ENCODE peak calls at places on chromosomes 11 and 22, in nine cellular contexts. K is glutamatergic neuron; R is fibroblast of mammary gland; U is activated T-helper 9 cell treated with anti-CD3 and anti-CD28 coated beads, Interleukin-2, amount 50 U/mL, for 16 hours; L is SW480; Y is stimulated activated CD8-positive, alpha-beta memory T cell treated with anti-CD3 and anti-CD28 coated beads, Interleukin-4, amount 100 ng/mL, for 24 hours; W is cerebellum; V is NB4; P is activated CD8-positive, alpha-beta memory T cell treated with anti-CD3 and anti-CD28 coated beads, Interleukin-2, amount 50 U/mL, for 48 hours. J is an unnamed sample.

GRCh38 chr11:44627911-44628729 is 62.7 kb downstream of the CD82 start:
- DNase-seq in V (no peak), U (no peak), R (no peak), K (no peak), P (peak; percentile 52), Y (no peak), L (no peak), W (peak; percentile 95), J (no peak)

GRCh38 chr22:41551882-41552582 is 7.8 kb upstream of the POLR3H start:
- DNase-seq in Y (no peak), L (no peak), K (no peak), V (no peak), W (peak; percentile 87), R (no peak), U (no peak), P (no peak), J (no peak)

GRCh38 chr11:2549491-2549875 is 104.7 kb downstream of the KCNQ1 start:
- DNase-seq in Y (no peak), V (no peak), R (no peak), L (no peak), K (peak; percentile 7), W (no peak), P (no peak), U (no peak), J (no peak)

GRCh38 chr11:105220175-105220574 is 80.6 kb upstream of the CARD18 start:
- DNase-seq in V (peak; percentile 55), K (no peak), W (no peak), L (no peak), U (no peak), R (no peak), Y (no peak), P (no peak), J (no peak)

GRCh38 chr22:38068641-38069371 is 11.6 kb downstream of the PICK1 start:
- DNase-seq in V (no peak), Y (no peak), K (no peak), R (no peak), L (no peak), P (no peak), W (no peak), U (no peak), J (no peak)

GRCh38 chr11:134503104-134503503 is 91.1 kb upstream of the B3GAT1 start:
- DNase-seq in W (no peak), R (no peak), P (no peak), V (no peak), K (no peak), U (no peak), L (no peak), Y (no peak), J (no peak)

GRCh38 chr11:123231263-123231662 is 36.2 kb upstream of the CLMP start:
- DNase-seq in W (no peak), L (no peak), V (no peak), R (peak; percentile 84), P (no peak), Y (no peak), K (no peak), U (no peak), J (no peak)

GRCh38 chr22:25420925-25421904 is 143.3 kb upstream of the GRK3 start:
- DNase-seq in V (peak; percentile 19), K (peak; percentile 55), W (no peak), P (peak; percentile 51), L (peak; percentile 30), U (no peak), Y (no peak), R (no peak), J (no peak)

GRCh38 chr22:17777005-17777716 is 2.9 kb upstream of the BID start:
- DNase-seq in W (no peak), R (no peak), V (peak; percentile 81), U (peak; percentile 53), L (no peak), K (no peak), Y (peak; percentile 51), P (peak; percentile 78), J (peak; percentile 41)

GRCh38 chr22:27919943-27920755 is 1.1 kb upstream of the PITPNB start:
- DNase-seq in Y (no peak), K (no peak), V (no peak), R (peak; percentile 86), P (no peak), L (peak; percentile 49), W (no peak), U (no peak), J (no peak)

GRCh38 chr11:69799582-69799981 is 19.6 kb downstream of the FGF3 start:
- DNase-seq in U (no peak), P (no peak), V (peak; percentile 54), W (peak; percentile 74), R (peak; percentile 31), L (peak; percentile 74), K (no peak), Y (no peak), J (no peak)

GRCh38 chr11:38392176-38392575 is 1794.1 kb upstream of the RAG2 start:
- DNase-seq in Y (no peak), K (no peak), V (no peak), L (no peak), R (no peak), W (no peak), P (no peak), U (no peak), J (no peak)

GRCh38 chr22:27416553-27417427 is 384.8 kb downstream of the MN1 start:
- DNase-seq in W (no peak), V (no peak), R (peak; percentile 86), Y (no peak), U (no peak), K (no peak), L (no peak), P (no peak), J (no peak)

GRCh38 chr11:60307507-60308195 is 19.4 kb upstream of the MS4A6E start:
- DNase-seq in P (peak; percentile 59), K (no peak), W (no peak), L (no peak), Y (no peak), V (no peak), R (no peak), U (no peak), J (no peak)

GRCh38 chr11:133547808-133548494 is 15.7 kb upstream of the OPCML start:
- DNase-seq in U (no peak), R (no peak), Y (no peak), K (no peak), P (no peak), W (no peak), V (no peak), L (no peak), J (no peak)

GRCh38 chr11:78551066-78551465 is 23.6 kb downstream of the NARS2 start:
- DNase-seq in R (no peak), W (no peak), K (no peak), V (no peak), P (no peak), Y (no peak), L (no peak), U (no peak), J (no peak)

GRCh38 chr11:27857014-27857413 is 156.8 kb upstream of the BDNF start:
- DNase-seq in V (no peak), W (peak; percentile 27), R (no peak), P (no peak), L (no peak), K (no peak), U (no peak), Y (no peak), J (no peak)

GRCh38 chr11:116692318-116693106 is 80.3 kb downstream of the BUD13 start:
- DNase-seq in K (no peak), Y (no peak), V (no peak), U (no peak), R (no peak), L (no peak), P (no peak), W (no peak), J (no peak)

GRCh38 chr11:73197348-73197747 is 20.7 kb upstream of the P2RY2 start:
- DNase-seq in Y (no peak), K (peak; percentile 0), U (no peak), P (no peak), R (no peak), W (no peak), V (no peak), L (no peak), J (no peak)

GRCh38 chr11:102306817-102307814 is 10.2 kb upstream of the BIRC3 start:
- DNase-seq in L (peak; percentile 31), P (no peak), Y (no peak), R (no peak), K (no peak), U (no peak), W (no peak), V (peak; percentile 46), J (no peak)

GRCh38 chr11:78567209-78567608 is 7.5 kb downstream of the NARS2 start:
- DNase-seq in L (no peak), R (peak; percentile 38), Y (no peak), W (no peak), V (no peak), U (no peak), P (no peak), K (no peak), J (no peak)

GRCh38 chr11:64619811-64620285 is 28.8 kb downstream of the SLC22A12 start:
- DNase-seq in R (peak; percentile 73), V (peak; percentile 92), Y (no peak), L (no peak), P (no peak), U (no peak), W (no peak), K (peak; percentile 39), J (no peak)

GRCh38 chr11:102783720-102784119 is 3.3 kb upstream of the MMP10 start:
- DNase-seq in R (no peak), Y (no peak), U (no peak), L (peak; percentile 11), V (no peak), K (no peak), W (no peak), P (no peak), J (no peak)

GRCh38 chr11:13896990-13897353 is 65.6 kb upstream of the SPON1 start:
- DNase-seq in K (no peak), L (no peak), Y (no peak), R (no peak), P (no peak), U (no peak), V (no peak), W (no peak), J (no peak)

GRCh38 chr11:45252134-45252856 is 33.8 kb downstream of the SYT13 start:
- DNase-seq in R (peak; percentile 41), V (peak; percentile 64), K (peak; percentile 90), W (no peak), Y (peak; percentile 12), U (no peak), P (peak; percentile 71), L (peak; percentile 36), J (no peak)

GRCh38 chr22:24026056-24026455 is 15.0 kb downstream of the CABIN1 start:
- DNase-seq in P (no peak), R (no peak), L (no peak), V (no peak), W (no peak), U (no peak), K (no peak), Y (no peak), J (no peak)